ENCODE peak calls at places on chromosome 1, in ten cellular contexts. T is left ventricle myocardium inferior, U is DND-41, F is cardiac muscle cell, Z is PC-9, J is tibial nerve, V is neural progenitor cell, G is suprapubic skin, K is WERI-Rb-1, D is endothelial cell of umbilical vein. H is an unnamed sample.

GRCh38 chr1:29380532-29380931 is 144.2 kb downstream of the PTPRU start:
- DNase-seq in T (no peak), U (no peak), F (no peak), Z (no peak), J (no peak), V (no peak), G (no peak), K (no peak), D (no peak), H (no peak)

GRCh38 chr1:204336642-204337041 is 23.1 kb downstream of the PLEKHA6 start:
- DNase-seq in T (no peak), U (no peak), F (no peak), Z (no peak), J (no peak), V (no peak), G (no peak), K (no peak), D (no peak), H (no peak)

GRCh38 chr1:66243548-66244130 is 290.3 kb upstream of the SGIP1 start:
- DNase-seq in T (no peak), U (no peak), F (no peak), Z (no peak), J (no peak), V (no peak), G (no peak), K (no peak), D (peak; percentile 40), H (no peak)

GRCh38 chr1:39507230-39507928 is 15.9 kb downstream of the BMP8A start:
- DNase-seq in T (no peak), U (no peak), F (peak; percentile 33), Z (no peak), J (no peak), V (peak; percentile 71), G (no peak), K (peak; percentile 55), D (no peak), H (no peak)

GRCh38 chr1:109821221-109821669 is 57.5 kb upstream of the EPS8L3 start:
- DNase-seq in T (no peak), U (peak; percentile 63), F (peak; percentile 95), Z (peak; percentile 88), J (peak; percentile 63), V (no peak), G (peak; percentile 92), K (no peak), D (no peak), H (peak; percentile 96)

GRCh38 chr1:16068356-16069270 is 4.8 kb downstream of the FAM131C start:
- DNase-seq in T (peak; percentile 65), U (no peak), F (no peak), Z (peak; percentile 39), J (no peak), V (no peak), G (no peak), K (no peak), D (no peak), H (peak; percentile 76)

GRCh38 chr1:205775015-205775716 is at the start of gene RAB29:
- DNase-seq in T (peak; percentile 80), U (peak; percentile 87), F (peak; percentile 90), Z (peak; percentile 61), J (peak; percentile 86), V (peak; percentile 91), G (peak; percentile 92), K (peak; percentile 93), D (peak; percentile 89), H (peak; percentile 58)

GRCh38 chr1:116574581-116575291 is 3.9 kb upstream of the CD58 start:
- DNase-seq in T (peak; percentile 59), U (peak; percentile 71), F (peak; percentile 83), Z (peak; percentile 44), J (peak; percentile 78), V (peak; percentile 76), G (no peak), K (peak; percentile 53), D (peak; percentile 72), H (peak; percentile 80)

DNA sequence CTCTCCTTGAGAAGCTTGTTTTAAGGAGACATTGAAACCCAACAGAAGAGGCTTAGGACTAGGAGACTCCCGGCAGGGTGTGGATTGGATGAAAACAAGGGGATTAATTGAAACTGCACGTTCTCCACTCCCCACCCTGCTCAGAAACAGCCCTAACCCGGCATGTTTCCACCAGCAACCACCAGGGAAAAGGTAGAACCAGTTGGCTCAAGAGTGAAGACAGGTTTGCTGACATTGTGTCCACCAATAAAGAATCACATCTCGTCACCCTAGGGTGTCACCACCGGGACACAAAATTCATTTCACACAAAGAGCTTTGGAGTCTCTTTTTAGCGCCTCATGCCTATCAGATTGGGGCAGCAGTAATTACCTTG is 20.4 kb upstream of the ATF3 start:
- DNase-seq in T (no peak), U (no peak), F (no peak), Z (no peak), J (no peak), V (no peak), G (no peak), K (peak; percentile 73), D (no peak), H (no peak)
- TF ChIP-seq CTCF in T (no peak), U (no peak), F (no peak), Z (no peak), J (no peak), V (no peak), G (no peak), K (peak; percentile 23), D (no peak), H (no peak)

GRCh38 chr1:4726620-4727341 is 72.4 kb downstream of the AJAP1 start:
- DNase-seq in T (no peak), U (no peak), F (no peak), Z (no peak), J (no peak), V (no peak), G (no peak), K (no peak), D (no peak), H (no peak)

GRCh38 chr1:4729108-4729506 is 74.7 kb downstream of the AJAP1 start:
- DNase-seq in T (no peak), U (no peak), F (no peak), Z (no peak), J (no peak), V (no peak), G (no peak), K (no peak), D (no peak), H (no peak)

GRCh38 chr1:4725416-4725815 is 71.0 kb downstream of the AJAP1 start:
- DNase-seq in T (no peak), U (no peak), F (no peak), Z (no peak), J (no peak), V (no peak), G (no peak), K (no peak), D (no peak), H (no peak)

GRCh38 chr1:4730078-4730477 is 75.7 kb downstream of the AJAP1 start:
- DNase-seq in T (no peak), U (no peak), F (no peak), Z (no peak), J (no peak), V (no peak), G (no peak), K (no peak), D (no peak), H (no peak)

GRCh38 chr1:4728319-4729107 is 74.1 kb downstream of the AJAP1 start:
- DNase-seq in T (no peak), U (no peak), F (no peak), Z (no peak), J (no peak), V (no peak), G (no peak), K (no peak), D (no peak), H (no peak)
- H3K9me3 ChIP-seq in T (no peaks in the 10 kb centered on the region), U (no peaks in the 10 kb centered on the region), F (no peaks in the 10 kb centered on the region), Z (no peaks in the 10 kb centered on the region), J (no peaks in the 10 kb centered on the region), V (no peaks in the 10 kb centered on the region), G (no peaks in the 10 kb centered on the region), K (no peaks in the 10 kb centered on the region), D (no peaks in the 10 kb centered on the region), H (no peaks in the 10 kb centered on the region)

GRCh38 chr1:245893025-245893424 is 614.1 kb downstream of the SMYD3 start:
- DNase-seq in T (no peak), U (no peak), F (no peak), Z (no peak), J (no peak), V (no peak), G (no peak), K (no peak), D (no peak), H (no peak)

GRCh38 chr1:245888809-245889208 is 618.3 kb downstream of the SMYD3 start:
- DNase-seq in T (no peak), U (no peak), F (peak; percentile 74), Z (no peak), J (no peak), V (peak; percentile 61), G (no peak), K (no peak), D (peak; percentile 57), H (no peak)
- TF ChIP-seq CTCF in T (peak; percentile 25), U (peak; percentile 42), F (peak; percentile 57), Z (peak; percentile 62), J (no peak), V (peak; percentile 71), G (no peak), K (no peak), D (peak; percentile 48), H (no peak)

DNA sequence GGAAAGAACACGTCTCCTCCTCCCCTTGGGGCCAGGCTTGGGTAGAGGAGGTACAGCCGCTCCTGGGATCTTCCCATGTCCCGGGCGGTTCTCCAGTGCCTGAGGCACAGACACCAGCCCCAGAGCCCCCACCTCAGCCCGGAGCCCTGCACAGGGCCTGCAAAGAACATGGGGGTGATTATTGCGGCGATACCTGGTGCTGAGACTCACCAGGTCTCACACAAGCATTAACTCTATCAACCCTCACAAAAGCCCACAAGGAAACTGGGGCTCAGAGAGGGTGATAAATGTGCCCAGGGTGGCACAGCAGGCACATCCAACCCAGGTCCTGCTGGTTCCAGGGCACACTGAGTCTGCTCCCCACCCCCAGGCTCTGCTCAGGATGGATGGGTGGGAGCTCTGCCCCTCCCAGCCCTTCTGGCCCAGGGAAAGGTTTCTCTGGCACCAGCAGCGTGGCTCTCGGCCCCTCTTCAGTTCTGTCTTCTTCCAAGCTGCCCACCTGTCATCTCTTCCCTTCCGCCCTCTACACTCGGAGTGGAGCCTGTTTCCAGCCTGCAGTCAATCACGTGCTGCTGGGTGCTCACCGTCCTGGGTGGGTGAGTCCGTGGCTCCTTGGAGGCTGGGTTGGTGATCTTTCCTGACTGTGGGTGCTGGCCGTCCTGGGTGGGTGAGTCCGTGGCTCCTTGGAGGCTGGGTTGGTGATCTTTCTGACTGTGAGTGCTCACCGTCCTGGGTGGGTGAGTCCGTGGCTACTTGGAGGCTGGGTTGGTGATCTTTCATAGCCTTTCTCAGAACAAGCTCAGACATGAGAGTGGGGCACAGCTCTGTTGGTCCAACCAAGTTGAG is 53.6 kb upstream of the AJAP1 start:
- DNase-seq in T (no peak), U (no peak), F (no peak), Z (no peak), J (no peak), V (peak; percentile 0), G (peak; percentile 27), K (no peak), D (no peak), H (no peak)
- H3K9me3 ChIP-seq in T (no peaks in the 10 kb centered on the region), U (no peaks in the 10 kb centered on the region), F (no peaks in the 10 kb centered on the region), Z (no peaks in the 10 kb centered on the region), J (no peaks in the 10 kb centered on the region), V (no peaks in the 10 kb centered on the region), G (no peaks in the 10 kb centered on the region), K (peaks cover 2% of the 10 kb centered on the region), D (peaks cover 1% of the 10 kb centered on the region), H (no peaks in the 10 kb centered on the region)

GRCh38 chr1:3787347-3787710 is 9.0 kb downstream of the LRRC47 start:
- DNase-seq in T (no peak), U (no peak), F (no peak), Z (no peak), J (no peak), V (no peak), G (no peak), K (no peak), D (no peak), H (no peak)
- TF ChIP-seq CTCF in T (no peak), U (no peak), F (no peak), Z (no peak), J (no peak), V (no peak), G (no peak), K (no peak), D (no peak), H (no peak)